ENCODE peak calls at places on chromosome 15, in ten cellular contexts. One of them, this sample, is unnamed.

GRCh38 chr15:82139823-82140268 is 94.0 kb upstream of the MEX3B start:
- DNase-seq in anterior cingulate cortex: no peak
- DNase-seq in GM06990: no peak
- DNase-seq in right cardiac atrium: no peak
- DNase-seq in stimulated activated CD4-positive, alpha-beta T cell treated with anti-CD3 and anti-CD28 coated beads, Interleukin-4, amount 100 ng/mL, for 4 hours: no peak
- DNase-seq in epithelial cell of esophagus: peak
- DNase-seq in effector CD4-positive, alpha-beta T cell: no peak
- DNase-seq in K562: peak
- DNase-seq in NCI-H748 treated with DMSO at 0.1 percent for 48 hours: no peak
- DNase-seq in GM04504: no peak
- DNase-seq in this sample: no peak

GRCh38 chr15:56815247-56815646 is 81.9 kb upstream of the ZNF280D start:
- DNase-seq in anterior cingulate cortex: no peak
- DNase-seq in GM06990: no peak
- DNase-seq in right cardiac atrium: no peak
- DNase-seq in stimulated activated CD4-positive, alpha-beta T cell treated with anti-CD3 and anti-CD28 coated beads, Interleukin-4, amount 100 ng/mL, for 4 hours: no peak
- DNase-seq in epithelial cell of esophagus: peak
- DNase-seq in effector CD4-positive, alpha-beta T cell: no peak
- DNase-seq in K562: peak
- DNase-seq in NCI-H748 treated with DMSO at 0.1 percent for 48 hours: no peak
- DNase-seq in GM04504: no peak
- DNase-seq in this sample: no peak

GRCh38 chr15:55993804-55994539 is 560 bp upstream of the NEDD4 start:
- DNase-seq in anterior cingulate cortex: no peak
- DNase-seq in GM06990: no peak
- DNase-seq in right cardiac atrium: no peak
- DNase-seq in stimulated activated CD4-positive, alpha-beta T cell treated with anti-CD3 and anti-CD28 coated beads, Interleukin-4, amount 100 ng/mL, for 4 hours: no peak
- DNase-seq in epithelial cell of esophagus: peak
- DNase-seq in effector CD4-positive, alpha-beta T cell: no peak
- DNase-seq in K562: no peak
- DNase-seq in NCI-H748 treated with DMSO at 0.1 percent for 48 hours: no peak
- DNase-seq in GM04504: no peak
- DNase-seq in this sample: no peak

GRCh38 chr15:101698314-101698713 is 26.0 kb downstream of the TARS3 start:
- DNase-seq in anterior cingulate cortex: no peak
- DNase-seq in GM06990: no peak
- DNase-seq in right cardiac atrium: no peak
- DNase-seq in stimulated activated CD4-positive, alpha-beta T cell treated with anti-CD3 and anti-CD28 coated beads, Interleukin-4, amount 100 ng/mL, for 4 hours: no peak
- DNase-seq in epithelial cell of esophagus: peak
- DNase-seq in effector CD4-positive, alpha-beta T cell: no peak
- DNase-seq in K562: no peak
- DNase-seq in NCI-H748 treated with DMSO at 0.1 percent for 48 hours: no peak
- DNase-seq in GM04504: no peak
- DNase-seq in this sample: no peak

GRCh38 chr15:98658831-98659699 is 10.7 kb downstream of the IGF1R start:
- DNase-seq in anterior cingulate cortex: no peak
- DNase-seq in GM06990: no peak
- DNase-seq in right cardiac atrium: peak
- DNase-seq in stimulated activated CD4-positive, alpha-beta T cell treated with anti-CD3 and anti-CD28 coated beads, Interleukin-4, amount 100 ng/mL, for 4 hours: no peak
- DNase-seq in epithelial cell of esophagus: peak
- DNase-seq in effector CD4-positive, alpha-beta T cell: peak
- DNase-seq in K562: peak
- DNase-seq in NCI-H748 treated with DMSO at 0.1 percent for 48 hours: peak
- DNase-seq in GM04504: no peak
- DNase-seq in this sample: no peak

GRCh38 chr15:59353994-59354951 is 18.4 kb downstream of the MYO1E start:
- DNase-seq in anterior cingulate cortex: no peak
- DNase-seq in GM06990: no peak
- DNase-seq in right cardiac atrium: no peak
- DNase-seq in stimulated activated CD4-positive, alpha-beta T cell treated with anti-CD3 and anti-CD28 coated beads, Interleukin-4, amount 100 ng/mL, for 4 hours: no peak
- DNase-seq in epithelial cell of esophagus: no peak
- DNase-seq in effector CD4-positive, alpha-beta T cell: no peak
- DNase-seq in K562: no peak
- DNase-seq in NCI-H748 treated with DMSO at 0.1 percent for 48 hours: peak
- DNase-seq in GM04504: no peak
- DNase-seq in this sample: no peak

GRCh38 chr15:29438714-29439076 is 169.1 kb upstream of the NSMCE3 start:
- DNase-seq in anterior cingulate cortex: no peak
- DNase-seq in GM06990: no peak
- DNase-seq in right cardiac atrium: no peak
- DNase-seq in stimulated activated CD4-positive, alpha-beta T cell treated with anti-CD3 and anti-CD28 coated beads, Interleukin-4, amount 100 ng/mL, for 4 hours: no peak
- DNase-seq in epithelial cell of esophagus: peak
- DNase-seq in effector CD4-positive, alpha-beta T cell: no peak
- DNase-seq in K562: no peak
- DNase-seq in NCI-H748 treated with DMSO at 0.1 percent for 48 hours: no peak
- DNase-seq in GM04504: no peak
- DNase-seq in this sample: no peak

GRCh38 chr15:41150279-41150678 is 34.2 kb upstream of the INO80 start:
- DNase-seq in anterior cingulate cortex: no peak
- DNase-seq in GM06990: no peak
- DNase-seq in right cardiac atrium: no peak
- DNase-seq in stimulated activated CD4-positive, alpha-beta T cell treated with anti-CD3 and anti-CD28 coated beads, Interleukin-4, amount 100 ng/mL, for 4 hours: no peak
- DNase-seq in epithelial cell of esophagus: no peak
- DNase-seq in effector CD4-positive, alpha-beta T cell: no peak
- DNase-seq in K562: no peak
- DNase-seq in NCI-H748 treated with DMSO at 0.1 percent for 48 hours: no peak
- DNase-seq in GM04504: no peak
- DNase-seq in this sample: no peak

GRCh38 chr15:94174399-94174802 is 57.0 kb upstream of the MCTP2 start:
- DNase-seq in anterior cingulate cortex: no peak
- DNase-seq in GM06990: peak
- DNase-seq in right cardiac atrium: no peak
- DNase-seq in stimulated activated CD4-positive, alpha-beta T cell treated with anti-CD3 and anti-CD28 coated beads, Interleukin-4, amount 100 ng/mL, for 4 hours: no peak
- DNase-seq in epithelial cell of esophagus: peak
- DNase-seq in effector CD4-positive, alpha-beta T cell: no peak
- DNase-seq in K562: no peak
- DNase-seq in NCI-H748 treated with DMSO at 0.1 percent for 48 hours: no peak
- DNase-seq in GM04504: peak
- DNase-seq in this sample: no peak

GRCh38 chr15:40776537-40777141 is 6.9 kb downstream of the C15orf62 start:
- DNase-seq in anterior cingulate cortex: no peak
- DNase-seq in GM06990: no peak
- DNase-seq in right cardiac atrium: no peak
- DNase-seq in stimulated activated CD4-positive, alpha-beta T cell treated with anti-CD3 and anti-CD28 coated beads, Interleukin-4, amount 100 ng/mL, for 4 hours: no peak
- DNase-seq in epithelial cell of esophagus: peak
- DNase-seq in effector CD4-positive, alpha-beta T cell: no peak
- DNase-seq in K562: no peak
- DNase-seq in NCI-H748 treated with DMSO at 0.1 percent for 48 hours: no peak
- DNase-seq in GM04504: no peak
- DNase-seq in this sample: no peak

GRCh38 chr15:31265871-31266711 is 60.5 kb upstream of the KLF13 start:
- DNase-seq in anterior cingulate cortex: no peak
- DNase-seq in GM06990: peak
- DNase-seq in right cardiac atrium: peak
- DNase-seq in stimulated activated CD4-positive, alpha-beta T cell treated with anti-CD3 and anti-CD28 coated beads, Interleukin-4, amount 100 ng/mL, for 4 hours: peak
- DNase-seq in epithelial cell of esophagus: no peak
- DNase-seq in effector CD4-positive, alpha-beta T cell: peak
- DNase-seq in K562: no peak
- DNase-seq in NCI-H748 treated with DMSO at 0.1 percent for 48 hours: no peak
- DNase-seq in GM04504: peak
- DNase-seq in this sample: peak